ENCODE peak calls at places on chromosomes 3 and 15, in five cellular contexts. D, L, N, Q and I are unnamed samples.

GRCh38 chr15:77508541-77509505 is 88.1 kb downstream of the HMG20A start:
- DNase-seq in Q (no peak), N (no peak), D (no peak), L (no peak), I (peak; percentile 49)

GRCh38 chr15:41659190-41659589 is 1.0 kb upstream of the MGA start:
- DNase-seq in D (no peak), N (no peak), Q (no peak), L (no peak), I (no peak)

GRCh38 chr3:157051055-157051454 is 108.9 kb downstream of the CCNL1 start:
- DNase-seq in N (no peak), D (no peak), Q (no peak), L (no peak), I (no peak)

GRCh38 chr3:100634493-100635272 is 25.3 kb downstream of the ADGRG7 start:
- DNase-seq in L (no peak), D (peak; percentile 17), Q (no peak), N (no peak), I (peak; percentile 33)

GRCh38 chr15:67897646-67898045 is 57.8 kb upstream of the RNU6-1 start:
- DNase-seq in D (no peak), N (no peak), Q (no peak), L (no peak), I (peak; percentile 17)

GRCh38 chr15:38536201-38536676 is 28.4 kb downstream of the RASGRP1 start:
- DNase-seq in D (peak; percentile 92), N (no peak), L (no peak), Q (no peak), I (peak; percentile 28)

GRCh38 chr15:71792521-71792920 is 17.8 kb upstream of the NR2E3 start:
- DNase-seq in N (no peak), Q (no peak), D (peak; percentile 81), L (no peak), I (peak; percentile 53)

GRCh38 chr3:136682740-136683312 is 69.4 kb downstream of the STAG1 start:
- DNase-seq in N (no peak), D (no peak), Q (no peak), L (no peak), I (no peak)

GRCh38 chr3:190101320-190102117 is 19.2 kb downstream of the P3H2 start:
- DNase-seq in L (no peak), N (no peak), D (no peak), Q (no peak), I (peak; percentile 82)

GRCh38 chr3:115100172-115100571 is 46.9 kb downstream of the ZBTB20 start:
- DNase-seq in N (no peak), Q (no peak), L (no peak), D (no peak), I (peak; percentile 75)

GRCh38 chr15:45129651-45130129 is at the start of the genes DUOX1 and DUOXA1:
- DNase-seq in Q (no peak), N (peak; percentile 73), L (no peak), D (peak; percentile 11), I (no peak)

GRCh38 chr3:16884084-16884747 is 539 bp upstream of the PLCL2 start:
- DNase-seq in N (peak; percentile 83), L (no peak), D (peak; percentile 50), Q (peak; percentile 71), I (peak; percentile 51)

GRCh38 chr3:43378066-43378935 is 92.0 kb downstream of the SNRK start:
- DNase-seq in Q (no peak), N (peak; percentile 67), L (no peak), D (peak; percentile 43), I (peak; percentile 43)

GRCh38 chr15:70921297-70921696 is 28.7 kb downstream of the LRRC49 start:
- DNase-seq in L (no peak), D (no peak), Q (no peak), N (no peak), I (peak; percentile 4)

GRCh38 chr3:108662141-108662738 is 72.7 kb downstream of the DZIP3 start:
- DNase-seq in D (peak; percentile 77), Q (peak; percentile 48), N (no peak), L (no peak), I (peak; percentile 68)

GRCh38 chr3:66181764-66182163 is 39.0 kb upstream of the SLC25A26 start:
- DNase-seq in N (no peak), L (no peak), D (no peak), Q (no peak), I (no peak)

GRCh38 chr3:160860346-160860745 is 104.3 kb downstream of the PPM1L start:
- DNase-seq in L (no peak), D (no peak), Q (no peak), N (no peak), I (no peak)

GRCh38 chr3:130705501-130705900 is 41.1 kb downstream of the PIK3R4 start:
- DNase-seq in N (no peak), Q (no peak), D (peak; percentile 56), L (no peak), I (no peak)

GRCh38 chr3:72448858-72449257 is 399.4 kb downstream of the SHQ1 start:
- DNase-seq in N (no peak), D (no peak), L (no peak), Q (no peak), I (peak; percentile 42)

GRCh38 chr3:40524222-40524570 is 564 bp upstream of the ZNF621 start:
- DNase-seq in N (no peak), Q (no peak), L (no peak), D (no peak), I (no peak)

GRCh38 chr3:124784686-124785382 is 54.6 kb downstream of the UMPS start:
- DNase-seq in Q (no peak), L (no peak), D (no peak), N (no peak), I (no peak)

GRCh38 chr15:96296264-96296663 is 34.2 kb upstream of the NR2F2 start:
- DNase-seq in Q (no peak), N (no peak), D (no peak), L (no peak), I (peak; percentile 23)

GRCh38 chr3:8052599-8053185 is 448.9 kb upstream of the LMCD1 start:
- DNase-seq in D (no peak), L (no peak), N (no peak), Q (no peak), I (no peak)

GRCh38 chr3:49802719-49803463 is at the start of gene INKA1:
- DNase-seq in L (peak; percentile 62), Q (peak; percentile 84), N (peak; percentile 91), D (peak; percentile 95), I (peak; percentile 86)

GRCh38 chr3:12117473-12117872 is 41.2 kb downstream of the TIMP4 start:
- DNase-seq in L (no peak), Q (no peak), D (no peak), N (no peak), I (no peak)

GRCh38 chr15:89362203-89363101 is 27.8 kb upstream of the POLG start:
- DNase-seq in D (no peak), Q (no peak), L (no peak), N (no peak), I (no peak)

GRCh38 chr3:114411292-114411691 is 117.5 kb downstream of the TIGIT start:
- DNase-seq in N (no peak), L (no peak), D (no peak), Q (no peak), I (peak; percentile 35)

GRCh38 chr15:52136471-52136993 is 24.0 kb upstream of the BCL2L10 start:
- DNase-seq in Q (no peak), L (no peak), D (no peak), N (no peak), I (peak; percentile 52)

GRCh38 chr3:32593903-32594525 is 23.4 kb upstream of the DYNC1LI1 start:
- DNase-seq in D (no peak), L (no peak), N (no peak), Q (no peak), I (no peak)

GRCh38 chr15:96344120-96344705 is 13.7 kb downstream of the NR2F2 start:
- DNase-seq in Q (no peak), D (no peak), L (no peak), N (no peak), I (no peak)

GRCh38 chr15:64842099-64842940 is 605 bp downstream of the PLEKHO2 start:
- DNase-seq in D (peak; percentile 35), Q (no peak), L (no peak), N (no peak), I (peak; percentile 53)

GRCh38 chr15:64842986-64843561 is 1.4 kb downstream of the PLEKHO2 start:
- DNase-seq in L (no peak), Q (no peak), D (peak; percentile 67), N (no peak), I (peak; percentile 76)

GRCh38 chr15:64844576-64845140 is 2.9 kb downstream of the PLEKHO2 start:
- DNase-seq in D (no peak), N (peak; percentile 24), Q (no peak), L (no peak), I (no peak)

GRCh38 chr15:64843996-64844395 is 2.3 kb downstream of the PLEKHO2 start:
- DNase-seq in Q (no peak), L (no peak), N (no peak), D (no peak), I (no peak)

GRCh38 chr15:64841258-64842098 is at the start of gene PLEKHO2:
- DNase-seq in D (peak; percentile 94), Q (peak; percentile 95), N (peak; percentile 99), L (peak; percentile 87), I (peak; percentile 96)
- H3K4me1 ChIP-seq in D (peaks cover 31% of the 10 kb centered on the region), Q (peaks cover 22% of the 10 kb centered on the region), N (no peaks in the 10 kb centered on the region), L (peaks cover 25% of the 10 kb centered on the region), I (peaks cover 38% of the 10 kb centered on the region)

GRCh38 chr3:193910886-193911738 is 224.8 kb upstream of the HES1 start:
- DNase-seq in D (no peak), N (no peak), Q (no peak), L (no peak), I (peak; percentile 13)
- H2BK5ac ChIP-seq in D (no peak overlapping the region), N (no peak overlapping the region), Q (no peak overlapping the region), L (no peak overlapping the region), I (no peak overlapping the region)

GRCh38 chr3:188574885-188575284 is 420.9 kb downstream of the LPP start:
- DNase-seq in D (no peak), L (no peak), N (no peak), Q (no peak), I (no peak)
- H2BK12ac ChIP-seq in D (no peak overlapping the region), L (no peak overlapping the region), N (no peak overlapping the region), Q (no peak overlapping the region), I (peak overlapping the region; percentile 10)

DNA sequence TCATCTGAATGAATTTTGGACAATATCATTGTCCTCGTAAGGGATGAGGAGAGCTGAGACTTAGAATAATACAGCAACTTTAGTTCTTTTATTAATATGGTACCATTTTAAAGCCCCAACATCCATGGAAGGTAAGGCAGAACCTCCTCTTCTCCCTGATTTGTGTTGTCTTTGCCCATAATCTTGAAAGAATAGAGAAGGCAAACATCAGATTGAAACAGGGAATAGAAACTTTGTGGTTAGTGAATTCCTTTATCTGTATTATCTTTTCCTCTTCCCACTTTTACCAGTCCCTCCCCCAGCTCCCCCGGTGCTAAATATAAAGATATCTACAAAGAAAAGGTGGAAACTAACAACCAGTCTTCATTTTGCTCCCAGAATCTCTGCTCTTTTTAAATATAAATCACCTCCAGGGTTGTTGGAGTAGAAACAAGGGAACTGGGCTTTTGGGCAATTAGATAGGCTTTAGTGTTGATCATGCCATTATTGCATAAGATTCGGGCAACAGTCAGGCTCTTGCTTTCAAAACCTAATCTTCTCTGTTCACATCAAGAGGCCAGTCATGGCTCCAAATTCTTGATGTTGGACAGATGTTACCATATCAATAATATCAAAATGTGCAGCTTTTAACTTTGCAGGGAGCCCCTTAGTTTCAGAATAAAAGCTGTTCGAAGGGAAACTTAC is 32.5 kb downstream of the ITPR1 start:
- DNase-seq in L (no peak), N (no peak), D (no peak), Q (no peak), I (no peak)
- H3K4me1 ChIP-seq in L (no peaks in the 10 kb centered on the region), N (no peaks in the 10 kb centered on the region), D (peaks cover 2% of the 10 kb centered on the region), Q (no peaks in the 10 kb centered on the region), I (no peaks in the 10 kb centered on the region)